ENCODE peak calls at places on chromosome 22, in four cellular contexts. P, S, C and X are unnamed samples.
A peak's percentile ranks its signal among the peaks of the same experiment; 100 is the strongest.

GRCh38 chr22:19759459-19759993 is 1.1 kb upstream of the TBX1 start:
- DNase-seq in S (no peak), C (no peak), P (no peak), X (no peak)

GRCh38 chr22:22397292-22397870 is 111.2 kb downstream of the ZNF280B start:
- DNase-seq in S (peak; percentile 48), C (no peak), P (no peak), X (peak; percentile 24)

GRCh38 chr22:42080287-42080686 is 787 bp downstream of the SMDT1 start:
- DNase-seq in P (no peak), C (no peak), S (no peak), X (no peak)

GRCh38 chr22:47316020-47316419 is 553.6 kb downstream of the TBC1D22A start:
- DNase-seq in S (no peak), P (no peak), C (no peak), X (no peak)

GRCh38 chr22:20957691-20958440 is 9.2 kb upstream of the AIFM3 start:
- DNase-seq in C (no peak), P (no peak), S (no peak), X (no peak)

GRCh38 chr22:33272866-33273265 is 214.7 kb upstream of the SYN3 start:
- DNase-seq in S (no peak), P (no peak), C (peak; percentile 60), X (no peak)

GRCh38 chr22:19757140-19757984 is 3.2 kb upstream of the TBX1 start:
- DNase-seq in C (no peak), S (peak; percentile 72), P (no peak), X (no peak)

GRCh38 chr22:39543095-39543494 is 10.5 kb upstream of the RPS19BP1 start:
- DNase-seq in S (peak; percentile 36), C (no peak), P (no peak), X (no peak)

GRCh38 chr22:37207981-37208380 is 4.3 kb downstream of the SSTR3 start:
- DNase-seq in P (no peak), S (no peak), C (no peak), X (no peak)

GRCh38 chr22:43094551-43094950 is 5.4 kb upstream of the TTLL1 start:
- DNase-seq in S (no peak), P (no peak), C (no peak), X (no peak)

GRCh38 chr22:22770280-22770871 is 117.2 kb upstream of the IGLL5 start:
- DNase-seq in S (peak; percentile 100), P (no peak), C (no peak), X (no peak)

GRCh38 chr22:27401321-27401720 is 400.2 kb downstream of the MN1 start:
- DNase-seq in C (no peak), S (no peak), P (no peak), X (no peak)
- TF ChIP-seq EGR1 in C (no peak), S (no peak), P (no peak), X (no peak)

GRCh38 chr22:23831261-23831660 is 7.5 kb downstream of the DERL3 start:
- DNase-seq in C (no peak), P (no peak), S (no peak), X (no peak)
- TF ChIP-seq EGR1 in C (no peak), P (no peak), S (no peak), X (no peak)

GRCh38 chr22:49689858-49690257 is 137.8 kb downstream of the BRD1 start:
- DNase-seq in S (no peak), P (no peak), C (no peak), X (no peak)
- TF ChIP-seq EGR1 in S (no peak), P (no peak), C (no peak), X (no peak)

GRCh38 chr22:45768490-45768889 is 96.9 kb downstream of the ATXN10 start:
- DNase-seq in S (no peak), P (no peak), C (no peak), X (no peak)
- TF ChIP-seq EGR1 in S (no peak), P (no peak), C (no peak), X (no peak)

GRCh38 chr22:44231229-44231628 is 50.5 kb downstream of the PARVG start:
- DNase-seq in P (no peak), S (no peak), C (no peak), X (no peak)

GRCh38 chr22:44225091-44225689 is 44.5 kb downstream of the PARVG start:
- DNase-seq in P (no peak), C (no peak), S (no peak), X (no peak)

GRCh38 chr22:44229809-44230208 is 49.1 kb downstream of the PARVG start:
- DNase-seq in S (no peak), P (no peak), C (no peak), X (no peak)

GRCh38 chr22:44225812-44226211 is 45.1 kb downstream of the PARVG start:
- DNase-seq in P (no peak), S (no peak), C (no peak), X (no peak)

DNA sequence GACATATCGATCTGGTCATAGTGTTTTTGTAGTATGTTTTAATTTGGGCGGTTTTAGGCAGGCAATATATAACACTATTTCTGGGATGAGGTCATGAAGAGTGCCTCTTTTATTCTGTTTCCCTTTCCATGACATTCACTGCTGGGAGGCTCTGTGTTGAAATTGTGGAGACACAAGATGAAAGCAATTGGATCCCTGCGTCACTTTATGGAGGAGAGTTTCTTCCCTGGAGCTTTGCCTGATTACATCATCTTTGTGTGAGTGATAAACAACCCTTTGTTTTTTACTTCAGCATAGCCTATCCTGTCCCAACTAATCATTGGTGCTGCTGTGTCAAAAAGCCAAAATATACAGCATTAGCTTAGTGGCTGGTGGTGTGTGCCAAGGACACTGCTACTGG is 48.6 kb downstream of the PARVG start:
- DNase-seq in P (no peak), S (no peak), C (no peak), X (no peak)
- TF ChIP-seq EGR1 in P (no peak), S (no peak), C (no peak), X (no peak)

DNA sequence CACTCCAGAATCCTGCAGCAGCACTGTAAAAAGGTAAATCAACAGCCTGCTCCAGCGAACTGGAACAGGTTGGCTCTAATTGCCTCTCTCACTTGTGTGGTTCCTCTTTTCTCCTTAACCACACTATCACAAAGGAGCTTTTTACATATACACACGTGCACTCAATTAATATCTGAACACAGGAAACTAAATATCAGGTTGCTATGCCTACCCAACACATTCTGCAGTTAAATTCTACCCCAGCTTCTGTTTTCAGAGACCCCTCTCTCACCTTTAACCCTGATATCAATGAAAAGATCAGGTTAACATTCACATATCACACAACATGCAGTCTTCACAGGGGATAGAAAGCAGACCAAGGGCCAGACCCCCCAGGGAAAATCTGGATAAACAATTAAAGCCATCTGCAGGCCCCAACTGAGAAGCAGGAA is 10.9 kb downstream of the RBFOX2 start:
- DNase-seq in C (peak; percentile 68), S (no peak), P (no peak), X (no peak)
- TF ChIP-seq EGR1 in C (no peak), S (no peak), P (no peak), X (no peak)